ENCODE peak calls at places on chromosomes 5 and 9, in five cellular contexts. One of them, this sample, is unnamed.

GRCh38 chr9:36728651-36729520 is 156.2 kb downstream of the MELK start:
- DNase-seq in tibial nerve: peak; percentile 28
- DNase-seq in A549: peak; percentile 76
- DNase-seq in transverse colon: peak; percentile 84
- DNase-seq in fibroblast of the aortic adventitia: peak; percentile 82
- DNase-seq in this sample: peak; percentile 59

GRCh38 chr5:36403601-36404311 is 102.1 kb upstream of the RANBP3L start:
- DNase-seq in transverse colon: no peak
- DNase-seq in tibial nerve: peak; percentile 32
- DNase-seq in A549: no peak
- DNase-seq in fibroblast of the aortic adventitia: peak; percentile 95
- DNase-seq in this sample: peak; percentile 74

GRCh38 chr5:72305194-72306142 is 14.6 kb downstream of the MRPS27 start:
- DNase-seq in transverse colon: no peak
- DNase-seq in A549: no peak
- DNase-seq in tibial nerve: no peak
- DNase-seq in fibroblast of the aortic adventitia: no peak
- DNase-seq in this sample: no peak

GRCh38 chr9:86807577-86807976 is 139.7 kb downstream of the GAS1 start:
- DNase-seq in fibroblast of the aortic adventitia: peak; percentile 58
- DNase-seq in tibial nerve: no peak
- DNase-seq in A549: no peak
- DNase-seq in transverse colon: no peak
- DNase-seq in this sample: no peak

GRCh38 chr5:162939962-162940361 is 497.4 kb upstream of the CCNG1 start:
- DNase-seq in tibial nerve: no peak
- DNase-seq in fibroblast of the aortic adventitia: no peak
- DNase-seq in A549: no peak
- DNase-seq in transverse colon: no peak
- DNase-seq in this sample: no peak

GRCh38 chr9:99579964-99580363 is 241.7 kb upstream of the NR4A3 start:
- DNase-seq in transverse colon: no peak
- DNase-seq in A549: no peak
- DNase-seq in fibroblast of the aortic adventitia: no peak
- DNase-seq in tibial nerve: no peak
- DNase-seq in this sample: no peak

GRCh38 chr9:98468567-98469239 is 213.3 kb upstream of the TBC1D2 start:
- DNase-seq in tibial nerve: no peak
- DNase-seq in transverse colon: no peak
- DNase-seq in fibroblast of the aortic adventitia: no peak
- DNase-seq in A549: no peak
- DNase-seq in this sample: no peak

GRCh38 chr5:4963265-4963664 is 176.9 kb upstream of the ADAMTS16 start:
- DNase-seq in transverse colon: no peak
- DNase-seq in tibial nerve: no peak
- DNase-seq in fibroblast of the aortic adventitia: no peak
- DNase-seq in A549: no peak
- DNase-seq in this sample: no peak

GRCh38 chr5:10456583-10457562 is 15.2 kb downstream of the ROPN1L start:
- DNase-seq in transverse colon: no peak
- DNase-seq in A549: no peak
- DNase-seq in fibroblast of the aortic adventitia: peak; percentile 34
- DNase-seq in tibial nerve: no peak
- DNase-seq in this sample: no peak

GRCh38 chr9:126482361-126483044 is 131.2 kb upstream of the LMX1B start:
- DNase-seq in fibroblast of the aortic adventitia: peak; percentile 81
- DNase-seq in tibial nerve: no peak
- DNase-seq in transverse colon: no peak
- DNase-seq in A549: no peak
- DNase-seq in this sample: peak; percentile 83

GRCh38 chr9:22238809-22239684 is 207.6 kb upstream of the DMRTA1 start:
- DNase-seq in A549: peak; percentile 74
- DNase-seq in tibial nerve: no peak
- DNase-seq in fibroblast of the aortic adventitia: peak; percentile 78
- DNase-seq in transverse colon: no peak
- DNase-seq in this sample: peak; percentile 45

GRCh38 chr9:72648811-72649414 is 127.5 kb downstream of the TMC1 start:
- DNase-seq in fibroblast of the aortic adventitia: no peak
- DNase-seq in transverse colon: no peak
- DNase-seq in tibial nerve: no peak
- DNase-seq in A549: no peak
- DNase-seq in this sample: no peak

GRCh38 chr5:159837860-159838259 is 78.4 kb upstream of the ADRA1B start:
- DNase-seq in tibial nerve: no peak
- DNase-seq in fibroblast of the aortic adventitia: no peak
- DNase-seq in transverse colon: no peak
- DNase-seq in A549: no peak
- DNase-seq in this sample: no peak

GRCh38 chr5:91125916-91126315 is 257.2 kb downstream of the ARRDC3 start:
- DNase-seq in transverse colon: no peak
- DNase-seq in tibial nerve: no peak
- DNase-seq in fibroblast of the aortic adventitia: peak; percentile 23
- DNase-seq in A549: no peak
- DNase-seq in this sample: peak; percentile 24

GRCh38 chr5:73692166-73692640 is 66.2 kb downstream of the ARHGEF28 start:
- DNase-seq in tibial nerve: no peak
- DNase-seq in A549: no peak
- DNase-seq in fibroblast of the aortic adventitia: peak; percentile 71
- DNase-seq in transverse colon: no peak
- DNase-seq in this sample: peak; percentile 79

GRCh38 chr9:14768561-14769234 is 46.2 kb upstream of the CER1 start:
- DNase-seq in tibial nerve: no peak
- DNase-seq in transverse colon: no peak
- DNase-seq in fibroblast of the aortic adventitia: peak; percentile 78
- DNase-seq in A549: peak; percentile 52
- DNase-seq in this sample: peak; percentile 59

GRCh38 chr9:87581513-87581912 is 83.8 kb downstream of the DAPK1 start:
- DNase-seq in fibroblast of the aortic adventitia: peak; percentile 63
- DNase-seq in transverse colon: no peak
- DNase-seq in A549: no peak
- DNase-seq in tibial nerve: no peak
- DNase-seq in this sample: no peak

GRCh38 chr9:92664394-92665152 is 5.4 kb downstream of the IPPK start:
- DNase-seq in A549: no peak
- DNase-seq in tibial nerve: no peak
- DNase-seq in transverse colon: no peak
- DNase-seq in fibroblast of the aortic adventitia: no peak
- DNase-seq in this sample: no peak

GRCh38 chr5:116944171-116944570 is 369.5 kb upstream of the SEMA6A start:
- DNase-seq in tibial nerve: no peak
- DNase-seq in transverse colon: peak; percentile 19
- DNase-seq in A549: no peak
- DNase-seq in fibroblast of the aortic adventitia: no peak
- DNase-seq in this sample: no peak

GRCh38 chr5:116953251-116953934 is 378.8 kb upstream of the SEMA6A start:
- DNase-seq in transverse colon: no peak
- DNase-seq in tibial nerve: no peak
- DNase-seq in fibroblast of the aortic adventitia: no peak
- DNase-seq in A549: no peak
- DNase-seq in this sample: no peak

GRCh38 chr5:116942622-116943021 is 368.0 kb upstream of the SEMA6A start:
- DNase-seq in transverse colon: no peak
- DNase-seq in tibial nerve: no peak
- DNase-seq in A549: no peak
- DNase-seq in fibroblast of the aortic adventitia: no peak
- DNase-seq in this sample: no peak

GRCh38 chr5:116951217-116951616 is 376.6 kb upstream of the SEMA6A start:
- DNase-seq in fibroblast of the aortic adventitia: no peak
- DNase-seq in A549: no peak
- DNase-seq in tibial nerve: no peak
- DNase-seq in transverse colon: no peak
- DNase-seq in this sample: no peak

DNA sequence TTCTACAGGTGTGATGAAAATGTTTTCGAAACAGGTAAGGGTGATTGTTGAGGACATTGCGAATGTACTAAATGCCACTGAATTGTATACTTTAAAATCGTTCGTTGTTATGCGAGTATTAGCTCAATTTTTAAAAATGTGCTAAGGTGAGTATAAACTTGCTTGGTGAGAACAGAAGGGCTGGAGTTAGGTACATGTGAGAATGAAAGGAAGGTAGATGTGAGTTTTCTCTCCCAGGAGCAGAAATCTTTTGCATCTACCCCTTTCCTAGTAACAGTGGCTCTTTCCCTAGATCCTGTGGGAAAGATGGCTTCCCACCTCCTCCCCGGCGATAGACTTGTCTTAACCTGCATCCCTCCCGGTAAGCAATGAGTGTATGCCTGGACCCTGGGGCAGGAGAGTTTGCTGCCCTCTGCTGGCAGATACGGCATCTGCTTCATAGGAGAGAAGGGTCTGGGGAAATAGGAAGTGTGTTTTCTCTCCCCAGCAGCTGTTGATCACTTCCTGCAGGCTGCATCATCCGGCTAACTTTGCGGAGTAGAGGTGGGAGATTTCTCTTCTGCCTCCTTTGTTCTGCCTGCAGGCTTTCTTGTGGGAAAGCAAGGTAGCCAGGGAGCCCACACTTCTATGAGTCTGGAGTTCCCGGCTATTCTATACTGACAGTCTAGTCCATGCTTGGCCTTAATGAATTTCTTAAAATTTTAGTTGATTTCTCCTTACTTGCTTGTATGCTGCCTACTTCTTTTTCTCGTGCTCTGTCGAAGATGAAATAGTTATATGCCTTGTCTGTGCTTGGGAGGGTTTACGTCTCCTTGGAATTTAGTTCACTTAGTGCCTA is 373.3 kb upstream of the SEMA6A start:
- DNase-seq in fibroblast of the aortic adventitia: no peak
- DNase-seq in transverse colon: peak; percentile 77
- DNase-seq in tibial nerve: no peak
- DNase-seq in A549: peak; percentile 60
- DNase-seq in this sample: peak; percentile 8
- TF ChIP-seq CTCF in fibroblast of the aortic adventitia: no peak
- TF ChIP-seq CTCF in transverse colon: peak; percentile 69
- TF ChIP-seq CTCF in tibial nerve: no peak
- TF ChIP-seq CTCF in A549: peak; percentile 40
- TF ChIP-seq CTCF in this sample: peak; percentile 65

DNA sequence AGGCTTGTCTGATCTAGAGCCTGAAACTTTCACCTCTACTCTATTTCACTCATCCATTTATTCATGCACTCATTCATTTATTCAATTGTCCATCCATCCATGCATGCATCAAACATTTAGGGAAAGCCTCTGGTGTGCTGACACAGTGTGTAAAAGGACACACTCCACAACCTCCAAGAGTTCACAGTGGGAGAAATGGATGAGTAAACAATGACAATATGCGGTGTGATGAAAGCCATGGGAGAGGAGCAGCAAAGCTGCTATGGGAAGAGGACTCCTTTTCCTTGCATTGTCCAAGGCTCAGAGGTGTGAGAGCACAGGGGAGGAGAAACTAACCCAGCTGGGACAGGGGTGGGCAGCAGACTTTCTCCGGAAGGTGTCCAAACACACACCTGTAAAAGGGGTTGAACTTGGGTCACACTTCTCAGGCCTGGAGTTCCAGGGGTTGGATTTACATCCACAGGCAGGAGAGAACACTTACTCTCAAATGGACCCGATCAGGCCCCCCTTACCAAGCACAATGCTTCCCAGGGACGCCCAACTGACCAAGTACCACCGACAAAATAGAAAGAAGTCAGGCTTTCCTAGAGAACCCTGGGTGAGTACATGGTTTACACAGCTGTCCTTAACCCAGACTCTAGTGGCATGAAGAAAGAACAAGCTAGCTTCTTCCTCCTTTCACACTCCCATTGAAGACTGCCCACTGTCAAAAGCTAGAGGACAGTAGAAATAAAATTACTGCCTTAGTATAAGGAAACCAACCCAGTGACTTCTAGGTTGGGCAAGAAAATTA is 21.3 kb upstream of the PFDN1 start:
- DNase-seq in A549: no peak
- DNase-seq in fibroblast of the aortic adventitia: no peak
- DNase-seq in transverse colon: no peak
- DNase-seq in tibial nerve: no peak
- DNase-seq in this sample: no peak
- H3K4me3 ChIP-seq in A549: no peak overlapping the region
- H3K4me3 ChIP-seq in fibroblast of the aortic adventitia: no peak overlapping the region
- H3K4me3 ChIP-seq in transverse colon: no peak overlapping the region
- H3K4me3 ChIP-seq in tibial nerve: no peak overlapping the region
- H3K4me3 ChIP-seq in this sample: no peak overlapping the region

DNA sequence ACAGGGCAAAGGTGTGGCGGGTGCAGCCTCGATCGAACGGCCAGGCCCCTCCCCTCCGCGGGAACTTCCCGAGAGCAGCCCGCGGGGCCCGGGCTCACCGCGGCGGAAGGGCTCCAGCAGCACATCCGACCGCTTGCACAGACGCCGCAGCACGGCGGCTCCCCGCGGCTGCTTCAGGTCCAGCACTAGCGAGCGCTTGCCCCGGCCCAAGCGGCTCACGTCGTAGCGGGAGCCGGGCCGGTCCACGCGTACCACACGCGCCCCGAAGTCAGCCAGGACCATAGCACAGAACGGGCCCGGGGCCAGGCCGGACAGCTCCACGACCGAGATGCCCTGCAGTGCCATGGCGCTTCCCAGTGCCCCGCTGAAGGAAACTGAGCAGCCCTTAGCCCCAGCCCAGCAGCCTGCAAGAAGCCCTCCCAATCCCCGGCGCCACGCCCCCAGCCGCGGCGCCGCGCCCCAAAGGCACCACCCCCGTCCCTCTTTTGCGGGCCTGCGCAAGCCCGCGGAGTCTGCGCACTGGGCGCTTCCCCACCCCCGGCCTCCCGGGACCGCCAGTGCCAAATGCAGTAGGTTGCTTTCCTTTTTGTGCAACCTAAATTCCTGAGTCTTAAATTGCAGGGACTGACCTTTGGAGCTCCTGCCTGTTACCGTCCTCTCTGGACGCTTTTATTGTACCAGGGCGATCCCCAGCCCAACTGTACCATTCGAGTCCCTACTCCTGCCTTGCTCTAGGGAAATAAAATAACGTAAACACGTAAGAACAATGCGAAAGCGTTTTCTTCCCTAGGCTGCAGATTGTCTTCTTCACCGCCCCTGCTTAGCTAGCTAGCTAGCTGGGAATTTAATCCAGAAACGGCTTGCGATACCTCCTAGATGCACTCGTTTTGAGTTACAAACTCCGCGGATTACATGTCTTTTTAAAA is at the start of gene AMACR:
- DNase-seq in A549: peak; percentile 88
- DNase-seq in tibial nerve: peak; percentile 80
- DNase-seq in transverse colon: peak; percentile 97
- DNase-seq in fibroblast of the aortic adventitia: peak; percentile 89
- DNase-seq in this sample: peak; percentile 72
- TF ChIP-seq CTCF in A549: no peak
- TF ChIP-seq CTCF in tibial nerve: no peak
- TF ChIP-seq CTCF in transverse colon: no peak
- TF ChIP-seq CTCF in fibroblast of the aortic adventitia: peak; percentile 5
- TF ChIP-seq CTCF in this sample: peak; percentile 8

DNA sequence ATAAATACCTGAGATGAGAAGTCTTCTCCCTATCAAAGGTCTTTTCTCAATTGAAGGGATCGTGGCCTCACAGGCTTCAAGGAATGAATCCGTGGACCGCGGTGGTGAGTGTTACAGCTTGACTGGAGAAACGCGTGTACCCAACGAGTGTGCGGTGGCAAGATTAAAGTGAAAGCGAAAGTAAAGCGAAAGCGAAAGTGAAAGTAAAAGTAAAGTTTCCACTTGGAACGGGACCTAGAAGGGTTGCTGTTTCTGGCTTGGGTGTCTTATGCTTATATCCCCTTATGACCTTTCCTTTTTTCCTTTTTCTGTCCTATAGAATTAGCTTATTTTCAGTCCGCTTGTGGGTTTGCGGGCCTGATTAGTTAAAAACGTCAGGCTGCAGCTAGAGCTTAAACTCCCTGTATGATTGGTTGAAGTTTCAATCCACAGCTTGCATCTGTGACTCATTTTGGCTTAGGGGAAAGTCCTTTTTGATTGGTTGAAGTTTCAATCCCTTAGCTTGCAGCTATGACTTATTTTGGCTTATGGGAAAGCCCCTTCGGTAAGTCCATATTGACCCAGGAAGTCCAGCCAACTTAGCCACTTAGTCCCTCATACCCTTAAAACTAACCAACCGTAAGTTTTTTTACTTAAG is 924.3 kb upstream of the CDH10 start:
- DNase-seq in transverse colon: no peak
- DNase-seq in tibial nerve: no peak
- DNase-seq in fibroblast of the aortic adventitia: no peak
- DNase-seq in A549: no peak
- DNase-seq in this sample: no peak
- H3K4me3 ChIP-seq in transverse colon: no peak overlapping the region
- H3K4me3 ChIP-seq in tibial nerve: no peak overlapping the region
- H3K4me3 ChIP-seq in fibroblast of the aortic adventitia: no peak overlapping the region
- H3K4me3 ChIP-seq in A549: no peak overlapping the region
- H3K4me3 ChIP-seq in this sample: no peak overlapping the region

This sample was measured in astrocyte of the cerebellum.